ENCODE peak calls at places on chromosome 19, in seven cellular contexts. N is K562, X is GM12878, C is HCT116, V is HepG2, Q is SK-N-SH, S is H1. H is an unnamed sample.

GRCh38 chr19:290539-291521 is at the start of gene PLPP2:
- DNase-seq in N (peak; percentile 69), X (no peak), C (no peak), V (no peak), Q (peak; percentile 76), S (peak; percentile 91), H (peak; percentile 84)

GRCh38 chr19:30498707-30499106 is 126.5 kb downstream of the ZNF536 start:
- DNase-seq in N (peak; percentile 26), X (no peak), C (no peak), V (no peak), Q (no peak), S (peak; percentile 81), H (no peak)

GRCh38 chr19:52949422-52949821 is 13.3 kb downstream of the ZNF816 start:
- DNase-seq in N (no peak), X (no peak), C (no peak), V (no peak), Q (no peak), S (no peak), H (no peak)

GRCh38 chr19:10339380-10339960 is at the start of gene ICAM3:
- DNase-seq in N (no peak), X (peak; percentile 43), C (no peak), V (no peak), Q (no peak), S (peak; percentile 64), H (no peak)

GRCh38 chr19:3276341-3276799 is 51.9 kb downstream of the CELF5 start:
- DNase-seq in N (peak; percentile 83), X (no peak), C (peak; percentile 88), V (peak; percentile 60), Q (peak; percentile 86), S (peak; percentile 94), H (peak; percentile 97)

GRCh38 chr19:51440846-51441409 is 17.3 kb downstream of the SIGLEC8 start:
- DNase-seq in N (peak; percentile 54), X (no peak), C (no peak), V (no peak), Q (no peak), S (no peak), H (no peak)

GRCh38 chr19:33775731-33776487 is 20.8 kb upstream of the KCTD15 start:
- DNase-seq in N (no peak), X (no peak), C (no peak), V (no peak), Q (no peak), S (no peak), H (no peak)

GRCh38 chr19:14147797-14148605 is 11.6 kb upstream of the ASF1B start:
- DNase-seq in N (peak; percentile 81), X (no peak), C (peak; percentile 36), V (peak; percentile 39), Q (peak; percentile 92), S (peak; percentile 73), H (peak; percentile 44)

GRCh38 chr19:23075031-23075733 is 41.6 kb upstream of the ZNF730 start:
- DNase-seq in N (peak; percentile 26), X (no peak), C (no peak), V (no peak), Q (peak; percentile 92), S (peak; percentile 95), H (peak; percentile 54)

GRCh38 chr19:31633014-31633413 is 283.8 kb upstream of the TSHZ3 start:
- DNase-seq in N (no peak), X (no peak), C (no peak), V (no peak), Q (no peak), S (no peak), H (no peak)

GRCh38 chr19:32830231-32831014 is 39.1 kb downstream of the SLC7A9 start:
- DNase-seq in N (no peak), X (no peak), C (no peak), V (no peak), Q (no peak), S (no peak), H (no peak)

GRCh38 chr19:58498316-58499020 is 13.3 kb downstream of the SLC27A5 start:
- DNase-seq in N (peak; percentile 33), X (no peak), C (no peak), V (no peak), Q (no peak), S (no peak), H (no peak)

GRCh38 chr19:15641901-15642491 is 1.3 kb downstream of the CYP4F3 start:
- DNase-seq in N (no peak), X (no peak), C (no peak), V (no peak), Q (no peak), S (no peak), H (no peak)

GRCh38 chr19:35744335-35744687 is 907 bp downstream of the U2AF1L4 start:
- DNase-seq in N (no peak), X (no peak), C (no peak), V (no peak), Q (no peak), S (no peak), H (no peak)

GRCh38 chr19:38035515-38036495 is 128.8 kb downstream of the SIPA1L3 start:
- DNase-seq in N (no peak), X (no peak), C (no peak), V (peak; percentile 6), Q (no peak), S (no peak), H (no peak)

GRCh38 chr19:30883071-30883470 is 466.2 kb downstream of the TSHZ3 start:
- DNase-seq in N (no peak), X (no peak), C (no peak), V (no peak), Q (no peak), S (no peak), H (no peak)

GRCh38 chr19:51525731-51526130 is 5.7 kb downstream of the SIGLEC6 start:
- DNase-seq in N (no peak), X (no peak), C (no peak), V (no peak), Q (no peak), S (no peak), H (no peak)

GRCh38 chr19:55494172-55494761 is 6.0 kb downstream of the SSC5D start:
- DNase-seq in N (peak; percentile 81), X (no peak), C (no peak), V (no peak), Q (no peak), S (no peak), H (no peak)

GRCh38 chr19:58218899-58219298 is 9.8 kb upstream of the ZNF544 start:
- DNase-seq in N (no peak), X (no peak), C (peak; percentile 40), V (peak; percentile 8), Q (peak; percentile 41), S (peak; percentile 60), H (peak; percentile 61)

GRCh38 chr19:49875801-49876421 is 1.2 kb downstream of the AKT1S1 start:
- DNase-seq in N (peak; percentile 59), X (no peak), C (no peak), V (peak; percentile 51), Q (peak; percentile 82), S (peak; percentile 76), H (no peak)

GRCh38 chr19:1491849-1492170 is 829 bp downstream of the REEP6 start:
- DNase-seq in N (no peak), X (no peak), C (no peak), V (no peak), Q (no peak), S (no peak), H (no peak)
- TF ChIP-seq JUND in N (no peak), X (no peak), C (no peak), V (no peak), Q (no peak), S (no peak), H (no peak)

DNA sequence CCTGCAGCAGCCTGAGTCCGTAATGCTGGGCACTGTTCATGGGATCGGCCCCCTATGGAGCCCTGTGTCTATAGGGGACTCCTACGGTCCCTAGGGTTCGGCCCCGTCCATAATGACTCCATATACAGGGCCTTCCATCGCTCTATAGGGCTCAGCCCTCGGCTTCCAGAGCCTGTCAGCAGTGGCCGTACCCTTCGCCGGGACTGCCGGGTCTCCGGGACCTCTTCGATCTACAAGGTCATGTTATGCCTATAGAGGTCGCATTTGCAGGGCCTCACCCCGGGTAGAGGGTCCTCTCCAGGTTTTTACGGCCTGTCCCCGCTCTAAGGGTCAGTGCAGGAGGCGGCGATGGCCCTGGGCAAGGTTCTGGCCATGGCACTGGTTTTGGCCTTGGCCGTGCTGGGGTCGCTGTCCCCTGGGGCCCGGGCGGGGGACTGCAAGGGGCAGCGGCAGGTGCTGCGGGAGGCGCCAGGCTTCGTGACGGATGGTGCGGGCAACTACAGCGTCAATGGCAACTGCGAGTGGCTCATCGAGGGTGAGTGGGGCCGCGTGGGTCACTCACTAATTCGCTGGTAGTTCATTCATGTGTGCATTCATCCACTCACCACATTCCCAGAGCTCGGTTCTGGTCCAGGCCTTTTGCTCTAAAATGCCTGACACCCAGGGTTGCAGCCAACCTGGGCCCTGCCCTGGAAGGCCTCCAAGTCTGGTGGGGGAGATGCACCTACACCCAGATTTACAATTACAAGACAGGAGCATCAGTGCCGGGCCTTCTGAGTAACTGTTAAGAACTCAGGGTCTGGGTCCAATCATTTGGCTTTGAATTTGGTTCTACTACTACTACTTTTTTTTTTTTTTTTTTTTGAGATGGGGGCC is 699 bp downstream of the MEGF8 start:
- DNase-seq in N (peak; percentile 47), X (no peak), C (no peak), V (no peak), Q (peak; percentile 62), S (no peak), H (no peak)
- TF ChIP-seq JUND in N (no peak), X (no peak), C (no peak), V (no peak), Q (no peak), S (no peak), H (no peak)

GRCh38 chr19:44603201-44603945 is 10.0 kb upstream of the IGSF23 start:
- DNase-seq in N (no peak), X (no peak), C (no peak), V (no peak), Q (no peak), S (no peak), H (peak; percentile 71)
- TF ChIP-seq JUND in N (no peak), X (no peak), C (no peak), V (no peak), Q (peak; percentile 68), S (no peak), H (no peak)

GRCh38 chr19:6087074-6087506 is 23.2 kb downstream of the RFX2 start:
- DNase-seq in N (peak; percentile 49), X (peak; percentile 40), C (no peak), V (peak; percentile 75), Q (peak; percentile 46), S (no peak), H (no peak)
- TF ChIP-seq JUND in N (peak; percentile 8), X (no peak), C (no peak), V (no peak), Q (no peak), S (no peak), H (no peak)

H was measured in T47D.